ENCODE peak calls at places on chromosome 20, in six cellular contexts. C is H1, S is prostate gland, A is spleen, G is stomach, F is suprapubic skin. E is an unnamed sample.

GRCh38 chr20:53757472-53757913 is 163.9 kb upstream of the ZNF217 start:
- DNase-seq in C (no peak), S (peak; percentile 76), A (no peak), G (no peak), F (peak; percentile 59), E (no peak)

GRCh38 chr20:3786126-3786484 is 435 bp downstream of the CENPB start:
- DNase-seq in C (no peak), S (peak; percentile 25), A (no peak), G (peak; percentile 45), F (peak; percentile 79), E (no peak)

GRCh38 chr20:62104234-62104789 is 18.0 kb upstream of the LSM14B start:
- DNase-seq in C (no peak), S (no peak), A (no peak), G (no peak), F (no peak), E (no peak)

GRCh38 chr20:53028337-53029007 is 56.3 kb downstream of the TSHZ2 start:
- DNase-seq in C (no peak), S (no peak), A (no peak), G (no peak), F (no peak), E (no peak)

GRCh38 chr20:16490696-16491095 is 82.6 kb downstream of the KIF16B start:
- DNase-seq in C (no peak), S (no peak), A (no peak), G (no peak), F (no peak), E (no peak)

GRCh38 chr20:19974621-19975435 is 42.3 kb upstream of the NAA20 start:
- DNase-seq in C (no peak), S (peak; percentile 87), A (peak; percentile 88), G (peak; percentile 88), F (peak; percentile 92), E (peak; percentile 97)

GRCh38 chr20:57601737-57602136 is 18.5 kb downstream of the ZBP1 start:
- DNase-seq in C (no peak), S (no peak), A (no peak), G (no peak), F (no peak), E (no peak)

GRCh38 chr20:14259691-14260090 is 77.7 kb downstream of the FLRT3 start:
- DNase-seq in C (no peak), S (no peak), A (no peak), G (no peak), F (no peak), E (no peak)

GRCh38 chr20:57006411-57007170 is 259.9 kb downstream of the BMP7 start:
- DNase-seq in C (no peak), S (no peak), A (no peak), G (no peak), F (no peak), E (no peak)

GRCh38 chr20:44166008-44166407 is 21.0 kb downstream of the JPH2 start:
- DNase-seq in C (no peak), S (no peak), A (no peak), G (no peak), F (no peak), E (no peak)

GRCh38 chr20:43910564-43910963 is 4.1 kb upstream of the TOX2 start:
- DNase-seq in C (no peak), S (no peak), A (no peak), G (no peak), F (no peak), E (no peak)

GRCh38 chr20:2750343-2751251 is 49.8 kb downstream of the CPXM1 start:
- DNase-seq in C (no peak), S (peak; percentile 56), A (peak; percentile 78), G (peak; percentile 56), F (peak; percentile 79), E (peak; percentile 86)

GRCh38 chr20:34215711-34216381 is 25.4 kb upstream of the ASIP start:
- DNase-seq in C (peak; percentile 56), S (peak; percentile 81), A (peak; percentile 89), G (peak; percentile 88), F (peak; percentile 80), E (peak; percentile 83)

GRCh38 chr20:43549416-43550136 is 9.3 kb upstream of the SGK2 start:
- DNase-seq in C (no peak), S (no peak), A (peak; percentile 38), G (no peak), F (no peak), E (peak; percentile 41)

GRCh38 chr20:46539113-46539512 is 11.3 kb downstream of the OCSTAMP start:
- DNase-seq in C (no peak), S (no peak), A (no peak), G (no peak), F (no peak), E (no peak)

GRCh38 chr20:20241966-20242365 is 125.9 kb upstream of the INSM1 start:
- DNase-seq in C (no peak), S (no peak), A (no peak), G (no peak), F (no peak), E (no peak)

GRCh38 chr20:38298768-38299288 is 5.1 kb upstream of the BPI start:
- DNase-seq in C (no peak), S (peak; percentile 70), A (peak; percentile 81), G (peak; percentile 48), F (peak; percentile 88), E (peak; percentile 96)

GRCh38 chr20:37611346-37611745 is 82.5 kb upstream of the CTNNBL1 start:
- DNase-seq in C (no peak), S (no peak), A (no peak), G (no peak), F (no peak), E (no peak)

GRCh38 chr20:63943808-63944077 is 12.5 kb downstream of the UCKL1 start:
- DNase-seq in C (no peak), S (no peak), A (no peak), G (no peak), F (no peak), E (no peak)
- TF ChIP-seq POLR2A in C (no peak), S (no peak), A (no peak), G (no peak), F (no peak), E (no peak)

GRCh38 chr20:18233408-18233943 is 54.9 kb upstream of the ZNF133 start:
- DNase-seq in C (no peak), S (no peak), A (no peak), G (no peak), F (no peak), E (no peak)
- H3K27ac ChIP-seq in C (no peak overlapping the region), S (no peak overlapping the region), A (no peak overlapping the region), G (no peak overlapping the region), F (no peak overlapping the region), E (no peak overlapping the region)

DNA sequence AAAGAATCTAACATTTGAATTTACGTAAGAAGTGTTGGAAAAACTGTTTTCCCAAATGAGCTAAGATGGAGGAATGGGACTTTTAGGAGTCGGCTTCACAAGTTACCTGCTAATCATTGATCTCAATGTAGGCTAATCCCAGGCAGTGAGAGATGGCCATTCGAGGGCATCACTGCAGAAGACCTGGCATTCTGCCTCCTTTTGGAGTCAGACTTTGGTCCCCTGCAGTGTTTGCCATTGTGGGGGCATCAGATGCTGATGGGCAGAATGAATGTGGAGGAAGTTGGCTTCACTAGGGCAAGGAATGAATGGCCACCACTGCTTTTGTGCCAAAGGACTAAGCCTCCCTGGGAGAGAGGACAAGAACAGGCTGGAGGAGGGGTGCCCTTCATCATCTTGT is 55.7 kb upstream of the NKX2-2 start:
- DNase-seq in C (no peak), S (no peak), A (no peak), G (no peak), F (no peak), E (no peak)
- TF ChIP-seq POLR2AphosphoS5 in C (no peak), S (no peak), A (no peak), G (no peak), F (no peak), E (no peak)

GRCh38 chr20:58692579-58693225 is at the start of gene NPEPL1:
- DNase-seq in C (no peak), S (peak; percentile 44), A (peak; percentile 95), G (peak; percentile 78), F (no peak), E (peak; percentile 76)
- TF ChIP-seq POLR2A in C (no peak), S (no peak), A (no peak), G (no peak), F (no peak), E (no peak)

DNA sequence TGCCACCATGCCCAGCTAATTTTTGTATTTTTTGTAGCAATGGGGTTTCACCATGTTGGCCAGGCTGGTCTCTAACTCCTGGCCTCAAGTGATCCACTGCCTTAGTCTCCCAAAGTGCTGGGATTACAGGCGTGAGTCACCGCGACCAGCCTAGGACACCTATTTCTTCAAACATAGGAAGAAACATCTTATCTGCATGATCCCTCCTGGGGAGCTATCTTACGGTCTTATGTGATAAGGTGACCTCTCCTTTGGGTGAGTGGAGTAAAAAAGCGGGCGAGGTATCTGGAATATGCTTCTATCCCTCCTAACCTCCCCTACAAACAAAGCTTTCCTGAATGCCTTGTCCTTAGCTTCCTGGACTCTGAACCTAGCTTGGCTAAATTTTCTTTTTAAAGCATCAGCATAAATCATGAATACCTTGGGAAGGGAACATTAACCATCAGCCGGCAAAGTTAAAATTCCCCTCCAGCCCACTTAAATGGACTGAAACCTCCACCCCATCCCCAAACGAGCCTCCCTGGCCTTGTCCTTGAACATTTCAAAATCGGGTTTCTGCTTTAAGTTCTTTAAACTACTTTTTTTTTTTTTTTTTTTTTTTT is 24.5 kb downstream of the RIPOR3 start:
- DNase-seq in C (no peak), S (no peak), A (no peak), G (no peak), F (no peak), E (no peak)
- H3K27ac ChIP-seq in C (no peak overlapping the region), S (no peak overlapping the region), A (no peak overlapping the region), G (no peak overlapping the region), F (no peak overlapping the region), E (no peak overlapping the region)

GRCh38 chr20:45404438-45404837 is 3.7 kb upstream of the DBNDD2 start:
- DNase-seq in C (no peak), S (no peak), A (no peak), G (no peak), F (no peak), E (no peak)
- TF ChIP-seq POLR2AphosphoS5 in C (no peak), S (no peak), A (no peak), G (no peak), F (no peak), E (no peak)

GRCh38 chr20:8805737-8806442 is 263.0 kb upstream of the PLCB4 start:
- DNase-seq in C (no peak), S (no peak), A (no peak), G (no peak), F (no peak), E (no peak)

GRCh38 chr20:8803065-8803464 is 265.8 kb upstream of the PLCB4 start:
- DNase-seq in C (no peak), S (no peak), A (no peak), G (no peak), F (no peak), E (no peak)

GRCh38 chr20:8798505-8798904 is 270.4 kb upstream of the PLCB4 start:
- DNase-seq in C (no peak), S (no peak), A (no peak), G (no peak), F (no peak), E (no peak)

GRCh38 chr20:8800089-8800488 is 268.8 kb upstream of the PLCB4 start:
- DNase-seq in C (no peak), S (no peak), A (no peak), G (no peak), F (no peak), E (no peak)

GRCh38 chr20:8801686-8802085 is 267.2 kb upstream of the PLCB4 start:
- DNase-seq in C (no peak), S (no peak), A (no peak), G (no peak), F (no peak), E (no peak)
- TF ChIP-seq POLR2A in C (no peak), S (no peak), A (no peak), G (no peak), F (no peak), E (no peak)

GRCh38 chr20:63573739-63574131 is 304 bp downstream of the HELZ2 start:
- DNase-seq in C (no peak), S (no peak), A (no peak), G (no peak), F (no peak), E (no peak)
- H3K27ac ChIP-seq in C (no peak overlapping the region), S (peak overlapping the region; percentile 80), A (peak overlapping the region; percentile 88), G (peak overlapping the region; percentile 93), F (peak overlapping the region; percentile 76), E (peak overlapping the region; percentile 80)